ENCODE peak calls at places on chromosome 15, in four cellular contexts. D, K, L and Q are unnamed samples.

GRCh38 chr15:52013151-52013791 is 5.7 kb upstream of the MAPK6 start:
- DNase-seq in D (no peak), K (no peak), L (no peak), Q (no peak)

GRCh38 chr15:70752142-70752754 is 11.1 kb downstream of the UACA start:
- DNase-seq in D (no peak), K (peak), L (no peak), Q (no peak)

GRCh38 chr15:48354694-48355303 is 23.6 kb downstream of the DUT start:
- DNase-seq in D (no peak), K (no peak), L (no peak), Q (no peak)

GRCh38 chr15:40463886-40464545 is 6.8 kb upstream of the CHST14 start:
- DNase-seq in D (no peak), K (no peak), L (no peak), Q (no peak)

GRCh38 chr15:63038926-63039673 is 3.4 kb upstream of the TPM1 start:
- DNase-seq in D (no peak), K (no peak), L (no peak), Q (peak)

GRCh38 chr15:82805994-82806406 is at the start of gene FSD2:
- DNase-seq in D (no peak), K (peak), L (no peak), Q (no peak)

GRCh38 chr15:64574220-64574994 is 114.0 kb downstream of the ZNF609 start:
- DNase-seq in D (no peak), K (no peak), L (no peak), Q (no peak)

GRCh38 chr15:78083687-78084358 is 6.3 kb upstream of the TBC1D2B start:
- DNase-seq in D (peak), K (no peak), L (no peak), Q (no peak)

GRCh38 chr15:28047277-28047676 is 51.8 kb downstream of the OCA2 start:
- DNase-seq in D (no peak), K (no peak), L (no peak), Q (no peak)

GRCh38 chr15:36407647-36408046 is 171.8 kb upstream of the CDIN1 start:
- DNase-seq in D (no peak), K (no peak), L (peak), Q (no peak)

GRCh38 chr15:40828447-40829036 is at the start of gene PPP1R14D:
- DNase-seq in D (no peak), K (no peak), L (no peak), Q (no peak)

GRCh38 chr15:73002509-73002908 is 49.8 kb upstream of the NEO1 start:
- DNase-seq in D (no peak), K (no peak), L (no peak), Q (no peak)

GRCh38 chr15:28978011-28978378 is 92.2 kb downstream of the APBA2 start:
- DNase-seq in D (no peak), K (no peak), L (no peak), Q (no peak)

GRCh38 chr15:98700501-98700900 is 52.2 kb downstream of the IGF1R start:
- DNase-seq in D (no peak), K (no peak), L (no peak), Q (no peak)

GRCh38 chr15:25504307-25504706 is 65.5 kb upstream of the UBE3A start:
- DNase-seq in D (no peak), K (no peak), L (peak), Q (no peak)

GRCh38 chr15:69164807-69165636 is 4.6 kb downstream of the GLCE start:
- DNase-seq in D (no peak), K (no peak), L (no peak), Q (no peak)

GRCh38 chr15:28886431-28887343 is 913 bp downstream of the APBA2 start:
- DNase-seq in D (no peak), K (no peak), L (no peak), Q (no peak)

GRCh38 chr15:71444866-71445590 is 329.8 kb downstream of the THSD4 start:
- DNase-seq in D (no peak), K (no peak), L (no peak), Q (peak)

GRCh38 chr15:90871716-90872480 is 3.5 kb downstream of the FURIN start:
- DNase-seq in D (no peak), K (no peak), L (no peak), Q (peak)